ENCODE peak calls at places on chromosomes 2 and 18, in ten cellular contexts. G is HFF-Myc, Z is ELR, D is left kidney, Y is Daoy, E is DMS53, V is NAMALWA, R is NCI-H1105 treated with DMSO at 0.1 percent for 48 hours, Q is aorta, H is mammary epithelial cell. A is an unnamed sample.

GRCh38 chr2:84904717-84905174 is 710 bp upstream of the TMSB10 start:
- DNase-seq in G (no peak), Z (peak; percentile 78), D (peak; percentile 87), Y (peak; percentile 59), E (peak; percentile 76), V (no peak), R (no peak), Q (peak; percentile 90), H (no peak), A (peak; percentile 95)

GRCh38 chr2:204027105-204027504 is 90.5 kb downstream of the ICOS start:
- DNase-seq in G (peak; percentile 39), Z (peak; percentile 42), D (no peak), Y (peak; percentile 28), E (peak; percentile 88), V (peak; percentile 82), R (peak; percentile 82), Q (no peak), H (peak; percentile 74), A (no peak)

GRCh38 chr2:16135913-16136310 is 195.6 kb downstream of the MYCN start:
- DNase-seq in G (no peak), Z (no peak), D (no peak), Y (no peak), E (no peak), V (no peak), R (no peak), Q (no peak), H (no peak), A (no peak)

GRCh38 chr2:203886579-203887230 is 19.1 kb downstream of the CTLA4 start:
- DNase-seq in G (no peak), Z (no peak), D (no peak), Y (no peak), E (no peak), V (no peak), R (no peak), Q (no peak), H (no peak), A (no peak)

GRCh38 chr2:30684996-30685395 is 122.2 kb downstream of the CAPN13 start:
- DNase-seq in G (no peak), Z (no peak), D (no peak), Y (no peak), E (no peak), V (no peak), R (no peak), Q (no peak), H (no peak), A (peak; percentile 42)

GRCh38 chr18:28793911-28794310 is 617.0 kb upstream of the CDH2 start:
- DNase-seq in G (no peak), Z (no peak), D (no peak), Y (peak; percentile 47), E (peak; percentile 12), V (no peak), R (no peak), Q (no peak), H (no peak), A (no peak)

GRCh38 chr2:237118025-237118424 is 32.3 kb downstream of the COPS8 start:
- DNase-seq in G (peak; percentile 59), Z (peak; percentile 58), D (no peak), Y (no peak), E (no peak), V (no peak), R (peak; percentile 50), Q (no peak), H (peak; percentile 81), A (no peak)

GRCh38 chr2:143161982-143162837 is 33.0 kb downstream of the ARHGAP15 start:
- DNase-seq in G (peak; percentile 6), Z (peak; percentile 59), D (peak; percentile 79), Y (peak; percentile 37), E (peak; percentile 53), V (peak; percentile 68), R (peak; percentile 67), Q (no peak), H (peak; percentile 21), A (no peak)

GRCh38 chr2:14706201-14706600 is 73.7 kb downstream of the LRATD1 start:
- DNase-seq in G (no peak), Z (no peak), D (no peak), Y (no peak), E (no peak), V (no peak), R (no peak), Q (no peak), H (no peak), A (no peak)

GRCh38 chr2:63785096-63785495 is 56.6 kb upstream of the UGP2 start:
- DNase-seq in G (no peak), Z (no peak), D (no peak), Y (no peak), E (no peak), V (no peak), R (no peak), Q (no peak), H (no peak), A (no peak)

GRCh38 chr2:144520718-144521487 is 984 bp upstream of the ZEB2 start:
- DNase-seq in G (no peak), Z (no peak), D (peak; percentile 50), Y (no peak), E (no peak), V (peak; percentile 65), R (no peak), Q (no peak), H (no peak), A (no peak)

GRCh38 chr2:136764397-136765255 is 719 bp upstream of the THSD7B start:
- DNase-seq in G (no peak), Z (no peak), D (peak; percentile 61), Y (no peak), E (peak; percentile 59), V (no peak), R (no peak), Q (peak; percentile 40), H (peak; percentile 9), A (peak; percentile 77)

A was measured in posterior vena cava.